ENCODE peak calls at places on chromosome 10, in four cellular contexts. C is OCI-LY7, J is epithelial cell of proximal tubule, I is mucosa of descending colon. V is an unnamed sample.

GRCh38 chr10:76946268-76946667 is 691.3 kb downstream of the KCNMA1 start:
- DNase-seq in C (no peak), J (no peak), I (no peak), V (no peak)

GRCh38 chr10:90658791-90659190 is 199.0 kb downstream of the HTR7 start:
- DNase-seq in C (no peak), J (no peak), I (no peak), V (no peak)

GRCh38 chr10:124598773-124599587 is 137.4 kb downstream of the LHPP start:
- DNase-seq in J (no peak), I (peak; percentile 11), C (no peak), V (no peak)

GRCh38 chr10:122140477-122140902 is 130.6 kb upstream of the BTBD16 start:
- DNase-seq in I (no peak), C (no peak), J (peak; percentile 68), V (peak; percentile 51)

GRCh38 chr10:132457328-132458070 is 60.5 kb downstream of the PWWP2B start:
- DNase-seq in J (no peak), I (peak; percentile 54), C (peak; percentile 54), V (no peak)

GRCh38 chr10:121886181-121886580 is 41.6 kb downstream of the ATE1 start:
- DNase-seq in J (no peak), C (no peak), I (no peak), V (no peak)

GRCh38 chr10:65032867-65033769 is 1511.9 kb downstream of the REEP3 start:
- DNase-seq in J (no peak), I (no peak), C (no peak), V (no peak)

GRCh38 chr10:76352300-76352699 is 920.9 kb downstream of the LRMDA start:
- DNase-seq in J (no peak), C (no peak), I (no peak), V (peak; percentile 55)

GRCh38 chr10:71964669-71965515 is 697 bp downstream of the CHST3 start:
- DNase-seq in C (no peak), J (no peak), I (peak; percentile 41), V (no peak)

GRCh38 chr10:88205842-88206446 is 342.5 kb downstream of the PTEN start:
- DNase-seq in J (peak; percentile 19), I (no peak), C (no peak), V (no peak)

GRCh38 chr10:1074748-1075358 is 18.7 kb downstream of the WDR37 start:
- DNase-seq in J (no peak), C (peak; percentile 12), I (no peak), V (no peak)

GRCh38 chr10:78600740-78601139 is 468.0 kb upstream of the ZMIZ1 start:
- DNase-seq in I (no peak), C (no peak), J (no peak), V (no peak)

GRCh38 chr10:124341768-124342135 is 77.0 kb downstream of the OAT start:
- DNase-seq in J (no peak), I (no peak), C (no peak), V (no peak)

GRCh38 chr10:75972494-75973276 is 541.3 kb downstream of the LRMDA start:
- DNase-seq in J (no peak), I (no peak), C (no peak), V (no peak)

GRCh38 chr10:130425881-130426435 is 289.8 kb downstream of the GLRX3 start:
- DNase-seq in I (no peak), J (no peak), C (no peak), V (no peak)

GRCh38 chr10:101295266-101295665 is 58.7 kb upstream of the BTRC start:
- DNase-seq in C (no peak), J (no peak), I (no peak), V (no peak)

GRCh38 chr10:45197816-45198595 is 117.4 kb downstream of the OR13A1 start:
- DNase-seq in C (no peak), I (no peak), J (no peak), V (no peak)

DNA sequence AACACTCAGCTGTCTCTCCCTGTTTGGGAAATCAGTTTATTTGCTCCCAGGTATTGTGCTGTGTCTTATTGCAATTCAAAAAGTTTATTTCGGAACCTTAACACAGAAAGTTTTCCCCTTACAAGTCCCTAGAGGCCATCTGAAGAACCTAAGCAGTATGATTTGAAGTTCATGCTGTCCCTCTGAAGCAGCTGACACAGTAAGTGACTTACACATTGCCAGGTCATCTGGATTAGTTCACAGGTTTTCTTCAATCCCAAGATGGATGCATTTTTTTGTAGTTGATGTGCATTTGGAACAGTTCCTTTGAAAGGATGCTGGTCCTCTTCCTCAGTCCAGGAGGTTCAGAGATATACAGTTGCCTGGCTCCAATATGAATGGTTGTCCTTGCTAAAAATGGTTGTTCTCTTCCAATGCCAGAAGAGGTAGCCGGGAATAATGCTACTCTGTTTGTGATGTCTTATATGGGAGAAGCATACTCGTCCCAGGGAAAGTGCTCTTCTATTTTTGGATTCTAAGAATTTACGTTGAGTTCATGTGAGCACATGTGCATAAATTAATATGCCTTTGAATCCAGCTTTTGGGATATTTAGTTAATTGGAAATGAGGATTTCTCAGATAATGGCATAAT is 183.5 kb upstream of the PHYHIPL start:
- DNase-seq in C (peak; percentile 8), I (no peak), J (no peak), V (no peak)
- H3K4me3 ChIP-seq in C (no peak overlapping the region), I (no peak overlapping the region), J (no peak overlapping the region), V (no peak overlapping the region)

GRCh38 chr10:14801693-14802092 is 27.0 kb upstream of the FAM107B start:
- DNase-seq in C (no peak), J (no peak), I (no peak), V (no peak)
- TF ChIP-seq CTCF in C (peak; percentile 32), J (peak; percentile 31), I (no peak), V (peak; percentile 19)

GRCh38 chr10:15391491-15391890 is 20.4 kb upstream of the FAM171A1 start:
- DNase-seq in C (no peak), J (no peak), I (no peak), V (no peak)

GRCh38 chr10:15401382-15401781 is 30.3 kb upstream of the FAM171A1 start:
- DNase-seq in C (no peak), J (no peak), I (no peak), V (no peak)

GRCh38 chr10:15399060-15399661 is 28.1 kb upstream of the FAM171A1 start:
- DNase-seq in I (no peak), C (no peak), J (no peak), V (no peak)

GRCh38 chr10:15393417-15393816 is 22.3 kb upstream of the FAM171A1 start:
- DNase-seq in C (no peak), J (no peak), I (no peak), V (no peak)

GRCh38 chr10:15395912-15396311 is 24.8 kb upstream of the FAM171A1 start:
- DNase-seq in I (no peak), C (no peak), J (no peak), V (no peak)
- H3K4me3 ChIP-seq in I (no peak overlapping the region), C (no peak overlapping the region), J (no peak overlapping the region), V (no peak overlapping the region)

GRCh38 chr10:111323567-111323966 is 246.7 kb downstream of the ADRA2A start:
- DNase-seq in J (no peak), C (peak; percentile 23), I (no peak), V (no peak)
- TF ChIP-seq CTCF in J (peak; percentile 24), C (peak; percentile 47), I (no peak), V (no peak)

DNA sequence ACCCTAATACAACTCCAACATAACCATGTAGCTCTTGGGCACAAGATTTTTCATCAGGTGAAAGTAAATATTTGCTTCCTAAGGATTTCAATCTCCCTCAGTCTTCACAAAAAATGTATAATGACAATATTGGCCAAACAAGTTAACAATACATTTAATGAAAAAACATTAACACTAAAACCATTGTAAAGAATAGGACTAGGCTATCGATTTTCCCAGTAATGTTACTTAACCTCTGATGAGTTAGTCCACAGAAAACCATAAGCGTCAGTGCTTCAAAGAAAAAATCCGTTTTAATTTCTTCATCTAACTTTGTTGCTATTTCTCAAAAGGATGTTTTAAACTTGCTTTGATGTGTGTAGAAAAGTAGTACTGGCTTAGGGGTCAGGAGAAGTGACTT is 1.2 kb downstream of the ZNF33B start:
- DNase-seq in C (no peak), I (no peak), J (no peak), V (no peak)
- H3K4me3 ChIP-seq in C (peak overlapping the region; percentile 76), I (no peak overlapping the region), J (peak overlapping the region; percentile 88), V (peak overlapping the region; percentile 64)

V was measured in kidney epithelial cell.